ENCODE peak calls at places on chromosomes 13 and 19, in five cellular contexts. C is neural progenitor cell, H is uterus, R is fibroblast of lung, Z is tibial nerve. A is an unnamed sample.

GRCh38 chr13:52994051-52994450 is 34.6 kb upstream of the OLFM4 start:
- DNase-seq in C (no peak), H (no peak), Z (no peak), R (no peak), A (no peak)

GRCh38 chr19:45492627-45493470 is 4.0 kb downstream of the RTN2 start:
- DNase-seq in Z (no peak), H (no peak), R (peak; percentile 91), C (peak; percentile 84), A (peak; percentile 79)

GRCh38 chr19:2755448-2755705 is 15.6 kb upstream of the SLC39A3 start:
- DNase-seq in R (no peak), C (no peak), Z (no peak), H (no peak), A (peak; percentile 47)

GRCh38 chr13:42215578-42216421 is 56.2 kb upstream of the AKAP11 start:
- DNase-seq in R (peak; percentile 68), C (peak; percentile 58), Z (peak; percentile 7), H (no peak), A (no peak)

GRCh38 chr13:19587635-19588300 is 26.4 kb upstream of the TPTE2 start:
- DNase-seq in H (no peak), C (no peak), Z (peak; percentile 41), R (peak; percentile 58), A (no peak)

GRCh38 chr19:54684537-54684936 is 21.8 kb downstream of the LILRB4 start:
- DNase-seq in C (peak; percentile 53), H (no peak), R (no peak), Z (no peak), A (no peak)

GRCh38 chr13:97228850-97229521 is 6.9 kb downstream of the MBNL2 start:
- DNase-seq in H (no peak), C (no peak), Z (no peak), R (no peak), A (no peak)

GRCh38 chr13:37488682-37489081 is 109.9 kb downstream of the POSTN start:
- DNase-seq in H (no peak), R (peak; percentile 12), C (no peak), Z (no peak), A (no peak)

GRCh38 chr13:75705908-75706307 is 69.8 kb downstream of the LMO7 start:
- DNase-seq in R (no peak), H (no peak), Z (no peak), C (no peak), A (no peak)

GRCh38 chr19:33350538-33351309 is 22.8 kb upstream of the CEBPG start:
- DNase-seq in R (peak; percentile 8), C (no peak), H (peak; percentile 53), Z (no peak), A (peak; percentile 66)

GRCh38 chr13:22789027-22789593 is 391.7 kb upstream of the SGCG start:
- DNase-seq in Z (no peak), R (no peak), H (no peak), C (no peak), A (no peak)

DNA sequence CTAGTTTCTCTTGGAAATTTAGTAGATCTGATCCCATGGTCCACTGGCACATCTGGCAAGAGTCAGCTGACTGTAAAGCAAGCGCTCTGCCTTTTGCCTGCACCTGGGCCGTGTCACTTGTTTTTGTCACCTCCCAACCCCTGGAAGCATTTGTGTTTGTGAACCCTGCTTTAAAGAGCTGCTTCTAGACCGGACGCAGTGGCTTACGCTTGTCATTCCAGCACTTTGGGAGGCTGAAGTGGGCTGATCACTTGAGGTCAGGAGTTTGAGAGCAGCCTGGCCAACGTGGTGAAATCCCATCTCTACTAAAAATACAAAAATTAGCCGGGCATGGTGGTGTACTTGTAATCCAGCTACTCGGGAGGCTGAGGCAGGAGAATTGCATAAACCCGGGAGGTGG is 2.1 kb downstream of the CLPP start:
- DNase-seq in R (no peak), C (no peak), Z (no peak), H (no peak), A (no peak)
- H3K4me1 ChIP-seq in R (peaks cover 2% of the 10 kb centered on the region), C (peaks cover 4% of the 10 kb centered on the region), Z (no peaks in the 10 kb centered on the region), H (no peaks in the 10 kb centered on the region), A (peaks cover 6% of the 10 kb centered on the region)

DNA sequence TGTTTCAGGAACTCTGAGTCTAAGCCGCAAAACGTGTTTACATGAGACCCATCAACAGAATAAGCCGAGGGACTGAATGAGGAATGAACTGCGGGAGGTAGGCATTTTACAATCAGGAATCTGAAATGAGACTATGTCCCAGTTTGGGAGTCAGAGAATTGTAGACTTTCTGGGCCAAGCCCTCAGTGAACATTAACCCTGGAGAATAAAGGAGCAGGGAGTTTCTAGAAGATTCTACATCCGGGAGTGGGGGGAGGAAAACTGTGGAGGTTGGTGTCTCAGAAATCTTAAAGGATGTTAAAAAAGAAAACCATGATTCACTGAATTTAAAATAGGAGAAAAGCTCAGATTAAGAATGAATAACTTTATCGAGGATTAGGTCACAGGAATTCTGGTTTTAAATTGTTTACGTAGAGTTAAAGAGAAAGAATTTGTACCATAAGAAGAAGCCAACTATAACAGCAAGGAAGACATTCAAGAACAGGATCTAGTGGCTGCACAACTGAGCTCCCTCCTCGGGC is 18.5 kb downstream of the RFX2 start:
- DNase-seq in H (no peak), Z (no peak), R (peak; percentile 40), C (no peak), A (no peak)
- H3K4me1 ChIP-seq in H (peaks cover 4% of the 10 kb centered on the region), Z (peaks cover 26% of the 10 kb centered on the region), R (peaks cover 27% of the 10 kb centered on the region), C (peaks cover 26% of the 10 kb centered on the region), A (peaks cover 2% of the 10 kb centered on the region)

DNA sequence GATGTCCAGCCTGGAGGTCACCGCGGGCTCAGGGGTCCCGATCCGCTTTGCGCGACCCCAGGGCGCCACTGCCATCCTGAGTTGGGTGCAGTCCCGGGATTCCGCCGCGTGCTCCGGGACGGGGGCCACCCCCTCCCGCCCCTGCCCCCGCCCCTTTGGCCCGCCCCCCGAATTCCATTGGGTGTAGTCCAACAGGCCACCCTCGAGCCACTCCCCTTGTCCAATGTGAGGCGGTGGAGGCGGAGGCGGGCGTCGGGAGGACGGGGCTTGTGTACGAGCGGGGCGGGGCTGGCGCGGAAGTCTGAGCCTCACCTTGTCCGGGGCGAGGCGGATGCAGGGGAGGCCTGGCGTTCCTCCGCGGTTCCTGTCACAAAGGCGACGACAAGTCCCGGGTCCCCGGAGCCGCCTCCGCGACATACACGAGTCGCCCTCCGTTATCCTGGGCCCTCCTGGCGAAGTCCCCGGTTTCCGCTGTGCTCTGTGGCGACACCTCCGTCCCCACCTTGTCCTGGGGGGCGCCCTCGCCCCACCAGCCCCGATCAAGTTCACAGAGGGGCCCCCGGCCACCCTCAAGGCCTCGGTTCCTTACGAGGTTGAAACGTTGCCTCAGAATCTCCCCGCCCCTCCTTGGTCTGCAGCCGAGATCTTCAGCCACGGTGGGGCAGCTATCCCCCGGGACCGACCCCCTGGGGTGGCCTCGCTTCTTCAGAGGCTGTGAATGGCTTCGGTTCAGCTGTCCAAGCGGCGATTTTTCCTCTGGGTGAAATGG is 1.2 kb downstream of the LDLR start:
- DNase-seq in H (peak; percentile 97), Z (peak; percentile 97), C (peak; percentile 99), R (peak; percentile 94), A (peak; percentile 97)
- H3K4me1 ChIP-seq in H (peaks cover 5% of the 10 kb centered on the region), Z (peaks cover 46% of the 10 kb centered on the region), C (peaks cover 29% of the 10 kb centered on the region), R (peaks cover 16% of the 10 kb centered on the region), A (peaks cover 18% of the 10 kb centered on the region)

GRCh38 chr13:31747271-31747670 is 7.9 kb downstream of the RXFP2 start:
- DNase-seq in H (no peak), C (no peak), Z (no peak), R (no peak), A (no peak)

GRCh38 chr13:31749929-31750328 is 10.6 kb downstream of the RXFP2 start:
- DNase-seq in Z (no peak), H (no peak), R (peak; percentile 80), C (no peak), A (no peak)

GRCh38 chr13:31742102-31742695 is 2.9 kb downstream of the RXFP2 start:
- DNase-seq in Z (peak; percentile 74), C (peak; percentile 85), H (peak; percentile 77), R (peak; percentile 79), A (peak; percentile 34)

DNA sequence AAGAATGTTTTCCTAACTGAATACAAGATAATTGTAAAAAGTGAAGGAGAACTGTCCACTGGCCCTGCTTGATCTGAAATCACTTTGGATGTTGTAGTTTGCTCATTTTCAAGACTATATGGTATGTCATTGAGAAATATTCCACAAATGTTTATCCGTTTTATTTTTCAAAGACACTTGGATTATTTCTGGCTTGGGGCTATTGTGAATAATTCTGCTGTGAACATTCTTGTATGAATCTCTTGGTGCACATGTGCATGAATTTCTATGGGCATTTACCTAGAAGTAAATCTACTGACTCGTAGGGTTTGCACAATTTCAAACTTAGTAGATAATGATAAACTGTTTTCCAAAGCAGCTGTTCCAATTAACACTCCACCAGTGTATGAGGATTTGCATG is 8.6 kb downstream of the RXFP2 start:
- DNase-seq in H (no peak), C (no peak), R (no peak), Z (no peak), A (no peak)
- H3K4me1 ChIP-seq in H (no peaks in the 10 kb centered on the region), C (no peaks in the 10 kb centered on the region), R (peaks cover 5% of the 10 kb centered on the region), Z (no peaks in the 10 kb centered on the region), A (no peaks in the 10 kb centered on the region)

GRCh38 chr19:41295506-41295905 is 14.5 kb upstream of the CCDC97 start:
- DNase-seq in C (no peak), Z (no peak), H (no peak), R (no peak), A (no peak)
- H3K4me1 ChIP-seq in C (no peaks in the 10 kb centered on the region), Z (peaks cover 39% of the 10 kb centered on the region), H (peaks cover 22% of the 10 kb centered on the region), R (peaks cover 30% of the 10 kb centered on the region), A (peaks cover 32% of the 10 kb centered on the region)

GRCh38 chr19:48498922-48499321 is 12.7 kb downstream of the LMTK3 start:
- DNase-seq in H (no peak), Z (no peak), R (no peak), C (no peak), A (no peak)
- H3K4me1 ChIP-seq in H (no peaks in the 10 kb centered on the region), Z (peaks cover 7% of the 10 kb centered on the region), R (no peaks in the 10 kb centered on the region), C (peaks cover 14% of the 10 kb centered on the region), A (no peaks in the 10 kb centered on the region)